ENCODE peak calls at places on chromosomes 13 and 19, in eight cellular contexts. One of them, this sample, is unnamed.

GRCh38 chr19:5360003-5360820 is 19.6 kb upstream of the PTPRS start:
- DNase-seq in choroid plexus epithelial cell: no peak
- DNase-seq in cardiac muscle cell: no peak
- DNase-seq in fibroblast of lung: no peak
- DNase-seq in aorta: no peak
- DNase-seq in transverse colon: no peak
- DNase-seq in upper lobe of right lung: no peak
- DNase-seq in uterus: no peak
- DNase-seq in this sample: no peak

GRCh38 chr19:3365447-3366103 is 808 bp upstream of the NFIC start:
- DNase-seq in choroid plexus epithelial cell: peak
- DNase-seq in cardiac muscle cell: no peak
- DNase-seq in fibroblast of lung: no peak
- DNase-seq in aorta: peak
- DNase-seq in transverse colon: peak
- DNase-seq in upper lobe of right lung: peak
- DNase-seq in uterus: peak
- DNase-seq in this sample: peak

GRCh38 chr19:48997972-48998371 is 4.3 kb downstream of the RUVBL2 start:
- DNase-seq in choroid plexus epithelial cell: peak
- DNase-seq in cardiac muscle cell: peak
- DNase-seq in fibroblast of lung: peak
- DNase-seq in aorta: no peak
- DNase-seq in transverse colon: peak
- DNase-seq in upper lobe of right lung: no peak
- DNase-seq in uterus: no peak
- DNase-seq in this sample: peak

GRCh38 chr19:54959840-54960239 is 6.3 kb upstream of the NLRP2 start:
- DNase-seq in choroid plexus epithelial cell: no peak
- DNase-seq in cardiac muscle cell: no peak
- DNase-seq in fibroblast of lung: no peak
- DNase-seq in aorta: no peak
- DNase-seq in transverse colon: no peak
- DNase-seq in upper lobe of right lung: no peak
- DNase-seq in uterus: no peak
- DNase-seq in this sample: no peak

GRCh38 chr19:2233601-2234280 is 2.4 kb downstream of the PLEKHJ1 start:
- DNase-seq in choroid plexus epithelial cell: no peak
- DNase-seq in cardiac muscle cell: no peak
- DNase-seq in fibroblast of lung: no peak
- DNase-seq in aorta: no peak
- DNase-seq in transverse colon: no peak
- DNase-seq in upper lobe of right lung: no peak
- DNase-seq in uterus: no peak
- DNase-seq in this sample: no peak

GRCh38 chr13:40060318-40061007 is 405.0 kb downstream of the COG6 start:
- DNase-seq in choroid plexus epithelial cell: peak
- DNase-seq in cardiac muscle cell: no peak
- DNase-seq in fibroblast of lung: peak
- DNase-seq in aorta: peak
- DNase-seq in transverse colon: no peak
- DNase-seq in upper lobe of right lung: no peak
- DNase-seq in uterus: peak
- DNase-seq in this sample: peak

GRCh38 chr13:108609353-108609752 is 20.1 kb upstream of the MYO16 start:
- DNase-seq in choroid plexus epithelial cell: peak
- DNase-seq in cardiac muscle cell: peak
- DNase-seq in fibroblast of lung: peak
- DNase-seq in aorta: no peak
- DNase-seq in transverse colon: no peak
- DNase-seq in upper lobe of right lung: no peak
- DNase-seq in uterus: no peak
- DNase-seq in this sample: no peak

GRCh38 chr13:47484564-47484963 is 516.5 kb downstream of the SUCLA2 start:
- DNase-seq in choroid plexus epithelial cell: peak
- DNase-seq in cardiac muscle cell: no peak
- DNase-seq in fibroblast of lung: peak
- DNase-seq in aorta: no peak
- DNase-seq in transverse colon: no peak
- DNase-seq in upper lobe of right lung: no peak
- DNase-seq in uterus: no peak
- DNase-seq in this sample: no peak

GRCh38 chr13:93227280-93227905 is 786 bp downstream of the GPC6 start:
- DNase-seq in choroid plexus epithelial cell: peak
- DNase-seq in cardiac muscle cell: peak
- DNase-seq in fibroblast of lung: peak
- DNase-seq in aorta: peak
- DNase-seq in transverse colon: peak
- DNase-seq in upper lobe of right lung: no peak
- DNase-seq in uterus: no peak
- DNase-seq in this sample: no peak

GRCh38 chr19:50266896-50267295 is 62.3 kb downstream of the KCNC3 start:
- DNase-seq in choroid plexus epithelial cell: no peak
- DNase-seq in cardiac muscle cell: no peak
- DNase-seq in fibroblast of lung: no peak
- DNase-seq in aorta: no peak
- DNase-seq in transverse colon: peak
- DNase-seq in upper lobe of right lung: no peak
- DNase-seq in uterus: no peak
- DNase-seq in this sample: no peak

GRCh38 chr13:21088534-21088933 is 27.1 kb upstream of the LATS2 start:
- DNase-seq in choroid plexus epithelial cell: no peak
- DNase-seq in cardiac muscle cell: no peak
- DNase-seq in fibroblast of lung: no peak
- DNase-seq in aorta: no peak
- DNase-seq in transverse colon: no peak
- DNase-seq in upper lobe of right lung: no peak
- DNase-seq in uterus: no peak
- DNase-seq in this sample: no peak

GRCh38 chr13:72638059-72638815 is 89.2 kb downstream of the MZT1 start:
- DNase-seq in choroid plexus epithelial cell: no peak
- DNase-seq in cardiac muscle cell: no peak
- DNase-seq in fibroblast of lung: no peak
- DNase-seq in aorta: no peak
- DNase-seq in transverse colon: no peak
- DNase-seq in upper lobe of right lung: no peak
- DNase-seq in uterus: no peak
- DNase-seq in this sample: no peak

GRCh38 chr19:33446156-33446917 is 72.8 kb downstream of the CEBPG start:
- DNase-seq in choroid plexus epithelial cell: no peak
- DNase-seq in cardiac muscle cell: no peak
- DNase-seq in fibroblast of lung: no peak
- DNase-seq in aorta: peak
- DNase-seq in transverse colon: no peak
- DNase-seq in upper lobe of right lung: peak
- DNase-seq in uterus: no peak
- DNase-seq in this sample: no peak

GRCh38 chr13:29099781-29100406 is 279.8 kb downstream of the MTUS2 start:
- DNase-seq in choroid plexus epithelial cell: no peak
- DNase-seq in cardiac muscle cell: peak
- DNase-seq in fibroblast of lung: no peak
- DNase-seq in aorta: no peak
- DNase-seq in transverse colon: no peak
- DNase-seq in upper lobe of right lung: no peak
- DNase-seq in uterus: no peak
- DNase-seq in this sample: no peak

GRCh38 chr13:68304287-68304893 is 1074.3 kb upstream of the PCDH9 start:
- DNase-seq in choroid plexus epithelial cell: peak
- DNase-seq in cardiac muscle cell: peak
- DNase-seq in fibroblast of lung: peak
- DNase-seq in aorta: no peak
- DNase-seq in transverse colon: no peak
- DNase-seq in upper lobe of right lung: no peak
- DNase-seq in uterus: no peak
- DNase-seq in this sample: no peak

GRCh38 chr13:42272115-42272756 is at the start of gene AKAP11:
- DNase-seq in choroid plexus epithelial cell: peak
- DNase-seq in cardiac muscle cell: peak
- DNase-seq in fibroblast of lung: peak
- DNase-seq in aorta: peak
- DNase-seq in transverse colon: peak
- DNase-seq in upper lobe of right lung: peak
- DNase-seq in uterus: peak
- DNase-seq in this sample: peak

GRCh38 chr19:33767898-33768413 is 28.7 kb upstream of the KCTD15 start:
- DNase-seq in choroid plexus epithelial cell: peak
- DNase-seq in cardiac muscle cell: peak
- DNase-seq in fibroblast of lung: peak
- DNase-seq in aorta: no peak
- DNase-seq in transverse colon: no peak
- DNase-seq in upper lobe of right lung: no peak
- DNase-seq in uterus: no peak
- DNase-seq in this sample: no peak

GRCh38 chr13:112455476-112456059 is 79.4 kb downstream of the SPACA7 start:
- DNase-seq in choroid plexus epithelial cell: no peak
- DNase-seq in cardiac muscle cell: no peak
- DNase-seq in fibroblast of lung: no peak
- DNase-seq in aorta: no peak
- DNase-seq in transverse colon: no peak
- DNase-seq in upper lobe of right lung: peak
- DNase-seq in uterus: no peak
- DNase-seq in this sample: no peak

GRCh38 chr19:21603431-21604153 is 98.2 kb downstream of the ZNF429 start:
- DNase-seq in choroid plexus epithelial cell: no peak
- DNase-seq in cardiac muscle cell: peak
- DNase-seq in fibroblast of lung: no peak
- DNase-seq in aorta: no peak
- DNase-seq in transverse colon: no peak
- DNase-seq in upper lobe of right lung: no peak
- DNase-seq in uterus: no peak
- DNase-seq in this sample: no peak

GRCh38 chr19:5125797-5126497 is 157.0 kb downstream of the KDM4B start:
- DNase-seq in choroid plexus epithelial cell: peak
- DNase-seq in cardiac muscle cell: peak
- DNase-seq in fibroblast of lung: no peak
- DNase-seq in aorta: no peak
- DNase-seq in transverse colon: no peak
- DNase-seq in upper lobe of right lung: no peak
- DNase-seq in uterus: no peak
- DNase-seq in this sample: peak

GRCh38 chr19:28312269-28312668 is 900.7 kb downstream of the UQCRFS1 start:
- DNase-seq in choroid plexus epithelial cell: no peak
- DNase-seq in cardiac muscle cell: no peak
- DNase-seq in fibroblast of lung: no peak
- DNase-seq in aorta: no peak
- DNase-seq in transverse colon: no peak
- DNase-seq in upper lobe of right lung: no peak
- DNase-seq in uterus: no peak
- DNase-seq in this sample: no peak

GRCh38 chr19:3506384-3507340 is 551 bp downstream of the FZR1 start:
- DNase-seq in choroid plexus epithelial cell: peak
- DNase-seq in cardiac muscle cell: peak
- DNase-seq in fibroblast of lung: no peak
- DNase-seq in aorta: peak
- DNase-seq in transverse colon: peak
- DNase-seq in upper lobe of right lung: peak
- DNase-seq in uterus: peak
- DNase-seq in this sample: peak

GRCh38 chr13:80339841-80340642 is 884 bp downstream of the SPRY2 start:
- DNase-seq in choroid plexus epithelial cell: peak
- DNase-seq in cardiac muscle cell: peak
- DNase-seq in fibroblast of lung: peak
- DNase-seq in aorta: peak
- DNase-seq in transverse colon: peak
- DNase-seq in upper lobe of right lung: peak
- DNase-seq in uterus: peak
- DNase-seq in this sample: peak

GRCh38 chr13:99217461-99218101 is 16.9 kb downstream of the UBAC2 start:
- DNase-seq in choroid plexus epithelial cell: no peak
- DNase-seq in cardiac muscle cell: no peak
- DNase-seq in fibroblast of lung: no peak
- DNase-seq in aorta: no peak
- DNase-seq in transverse colon: no peak
- DNase-seq in upper lobe of right lung: no peak
- DNase-seq in uterus: no peak
- DNase-seq in this sample: no peak
- H3K4me3 ChIP-seq in choroid plexus epithelial cell: no peak
- H3K4me3 ChIP-seq in cardiac muscle cell: no peak
- H3K4me3 ChIP-seq in fibroblast of lung: no peak
- H3K4me3 ChIP-seq in aorta: no peak
- H3K4me3 ChIP-seq in transverse colon: no peak
- H3K4me3 ChIP-seq in upper lobe of right lung: no peak
- H3K4me3 ChIP-seq in uterus: no peak
- H3K4me3 ChIP-seq in this sample: no peak

GRCh38 chr19:39500543-39500942 is 1.8 kb downstream of the DLL3 start:
- DNase-seq in choroid plexus epithelial cell: no peak
- DNase-seq in cardiac muscle cell: no peak
- DNase-seq in fibroblast of lung: no peak
- DNase-seq in aorta: no peak
- DNase-seq in transverse colon: no peak
- DNase-seq in upper lobe of right lung: no peak
- DNase-seq in uterus: no peak
- DNase-seq in this sample: no peak
- H3K4me3 ChIP-seq in choroid plexus epithelial cell: no peak
- H3K4me3 ChIP-seq in cardiac muscle cell: no peak
- H3K4me3 ChIP-seq in fibroblast of lung: no peak
- H3K4me3 ChIP-seq in aorta: no peak
- H3K4me3 ChIP-seq in transverse colon: no peak
- H3K4me3 ChIP-seq in upper lobe of right lung: no peak
- H3K4me3 ChIP-seq in uterus: no peak
- H3K4me3 ChIP-seq in this sample: no peak

GRCh38 chr13:99973786-99974185 is 2.2 kb upstream of the ZIC5 start:
- DNase-seq in choroid plexus epithelial cell: no peak
- DNase-seq in cardiac muscle cell: peak
- DNase-seq in fibroblast of lung: no peak
- DNase-seq in aorta: no peak
- DNase-seq in transverse colon: no peak
- DNase-seq in upper lobe of right lung: no peak
- DNase-seq in uterus: no peak
- DNase-seq in this sample: no peak
- H3K4me3 ChIP-seq in choroid plexus epithelial cell: no peak
- H3K4me3 ChIP-seq in cardiac muscle cell: no peak
- H3K4me3 ChIP-seq in fibroblast of lung: no peak
- H3K4me3 ChIP-seq in aorta: no peak
- H3K4me3 ChIP-seq in transverse colon: no peak
- H3K4me3 ChIP-seq in upper lobe of right lung: no peak
- H3K4me3 ChIP-seq in uterus: no peak
- H3K4me3 ChIP-seq in this sample: no peak

GRCh38 chr19:10420444-10421239 is at the start of gene PDE4A:
- DNase-seq in choroid plexus epithelial cell: peak
- DNase-seq in cardiac muscle cell: peak
- DNase-seq in fibroblast of lung: no peak
- DNase-seq in aorta: no peak
- DNase-seq in transverse colon: no peak
- DNase-seq in upper lobe of right lung: no peak
- DNase-seq in uterus: no peak
- DNase-seq in this sample: no peak

GRCh38 chr19:10419200-10419645 is 1.1 kb upstream of the PDE4A start:
- DNase-seq in choroid plexus epithelial cell: no peak
- DNase-seq in cardiac muscle cell: no peak
- DNase-seq in fibroblast of lung: no peak
- DNase-seq in aorta: no peak
- DNase-seq in transverse colon: no peak
- DNase-seq in upper lobe of right lung: no peak
- DNase-seq in uterus: no peak
- DNase-seq in this sample: no peak

GRCh38 chr19:10418281-10419199 is 1.8 kb upstream of the PDE4A start:
- DNase-seq in choroid plexus epithelial cell: peak
- DNase-seq in cardiac muscle cell: peak
- DNase-seq in fibroblast of lung: no peak
- DNase-seq in aorta: no peak
- DNase-seq in transverse colon: no peak
- DNase-seq in upper lobe of right lung: no peak
- DNase-seq in uterus: no peak
- DNase-seq in this sample: no peak

GRCh38 chr19:10421240-10421948 is 1.1 kb downstream of the PDE4A start:
- DNase-seq in choroid plexus epithelial cell: no peak
- DNase-seq in cardiac muscle cell: no peak
- DNase-seq in fibroblast of lung: no peak
- DNase-seq in aorta: no peak
- DNase-seq in transverse colon: no peak
- DNase-seq in upper lobe of right lung: no peak
- DNase-seq in uterus: no peak
- DNase-seq in this sample: no peak

GRCh38 chr19:10419646-10420443 is 493 bp upstream of the PDE4A start:
- DNase-seq in choroid plexus epithelial cell: peak
- DNase-seq in cardiac muscle cell: peak
- DNase-seq in fibroblast of lung: peak
- DNase-seq in aorta: no peak
- DNase-seq in transverse colon: no peak
- DNase-seq in upper lobe of right lung: no peak
- DNase-seq in uterus: no peak
- DNase-seq in this sample: no peak
- H3K4me3 ChIP-seq in choroid plexus epithelial cell: peak
- H3K4me3 ChIP-seq in cardiac muscle cell: peak
- H3K4me3 ChIP-seq in fibroblast of lung: peak
- H3K4me3 ChIP-seq in aorta: no peak
- H3K4me3 ChIP-seq in transverse colon: no peak
- H3K4me3 ChIP-seq in upper lobe of right lung: peak
- H3K4me3 ChIP-seq in uterus: no peak
- H3K4me3 ChIP-seq in this sample: no peak

This sample was measured in body of pancreas.